ENCODE peak calls at places on chromosomes 3 and 15, in six cellular contexts. L is dorsolateral prefrontal cortex, C is AG04449, Q is mesothelial cell of epicardium, F is tibial artery, Z is type B pancreatic cell. O is an unnamed sample.

GRCh38 chr3:89227634-89228033 is 120.2 kb downstream of the EPHA3 start:
- DNase-seq in F (no peak), Z (no peak), L (no peak), Q (no peak), C (no peak), O (no peak)

GRCh38 chr3:115251509-115251908 is 104.4 kb upstream of the ZBTB20 start:
- DNase-seq in F (no peak), Q (no peak), Z (no peak), L (no peak), C (no peak), O (no peak)

GRCh38 chr15:82709081-82709420 is 624 bp downstream of the AP3B2 start:
- DNase-seq in C (no peak), Q (no peak), Z (no peak), F (no peak), L (peak; percentile 35), O (peak; percentile 3)

GRCh38 chr15:83767786-83768185 is 113.9 kb downstream of the ADAMTSL3 start:
- DNase-seq in L (no peak), Z (no peak), F (no peak), C (no peak), Q (no peak), O (peak; percentile 92)

GRCh38 chr3:18951333-18951732 is 197.0 kb upstream of the KCNH8 start:
- DNase-seq in F (no peak), Z (no peak), L (peak; percentile 41), C (no peak), Q (no peak), O (no peak)

GRCh38 chr3:97232635-97233034 is 418.2 kb downstream of the EPHA6 start:
- DNase-seq in C (no peak), Q (peak; percentile 24), Z (no peak), L (no peak), F (no peak), O (no peak)

GRCh38 chr3:27090265-27091041 is 278.7 kb downstream of the NEK10 start:
- DNase-seq in L (no peak), Q (no peak), F (no peak), C (no peak), Z (no peak), O (peak; percentile 33)

GRCh38 chr3:16059081-16059537 is 115.4 kb upstream of the GALNT15 start:
- DNase-seq in L (no peak), Q (no peak), C (no peak), F (no peak), Z (no peak), O (no peak)

GRCh38 chr15:71455107-71455506 is 339.8 kb downstream of the THSD4 start:
- DNase-seq in C (no peak), Q (no peak), F (no peak), L (no peak), Z (no peak), O (no peak)

GRCh38 chr15:49622561-49622960 is 1.7 kb downstream of the DTWD1 start:
- DNase-seq in C (no peak), Q (no peak), L (no peak), F (no peak), Z (no peak), O (peak; percentile 31)

DNA sequence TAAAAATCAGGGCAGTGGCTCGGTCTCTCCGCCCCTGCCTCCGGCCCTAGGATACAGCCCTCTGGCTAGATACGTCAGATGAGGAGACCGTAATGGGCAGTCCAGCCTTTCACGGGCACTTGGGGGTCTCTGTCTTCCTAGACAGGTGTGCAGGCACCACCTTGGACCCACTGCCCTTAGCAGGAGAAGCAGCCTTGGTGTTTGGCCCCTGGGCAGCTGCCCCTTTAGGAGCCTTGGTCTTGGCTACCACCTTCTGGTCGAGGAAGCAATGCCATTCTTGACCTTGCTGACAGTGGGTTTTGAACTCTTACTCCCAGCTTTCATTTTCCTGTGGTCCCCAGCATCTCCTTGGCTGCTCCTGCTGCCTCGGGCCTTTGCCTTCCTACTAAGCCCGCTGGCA is 149.7 kb upstream of the FRMD4B start:
- DNase-seq in C (no peak), Q (no peak), F (no peak), L (no peak), Z (no peak), O (no peak)
- TF ChIP-seq CTCF in C (no peak), Q (no peak), F (no peak), L (no peak), Z (no peak), O (no peak)

GRCh38 chr15:40354408-40355171 is 3.4 kb upstream of the DISP2 start:
- DNase-seq in L (peak; percentile 58), C (no peak), F (no peak), Q (no peak), Z (no peak), O (peak; percentile 66)
- TF ChIP-seq CTCF in L (peak; percentile 42), C (peak; percentile 92), F (peak; percentile 41), Q (no peak), Z (peak; percentile 56), O (peak; percentile 67)

DNA sequence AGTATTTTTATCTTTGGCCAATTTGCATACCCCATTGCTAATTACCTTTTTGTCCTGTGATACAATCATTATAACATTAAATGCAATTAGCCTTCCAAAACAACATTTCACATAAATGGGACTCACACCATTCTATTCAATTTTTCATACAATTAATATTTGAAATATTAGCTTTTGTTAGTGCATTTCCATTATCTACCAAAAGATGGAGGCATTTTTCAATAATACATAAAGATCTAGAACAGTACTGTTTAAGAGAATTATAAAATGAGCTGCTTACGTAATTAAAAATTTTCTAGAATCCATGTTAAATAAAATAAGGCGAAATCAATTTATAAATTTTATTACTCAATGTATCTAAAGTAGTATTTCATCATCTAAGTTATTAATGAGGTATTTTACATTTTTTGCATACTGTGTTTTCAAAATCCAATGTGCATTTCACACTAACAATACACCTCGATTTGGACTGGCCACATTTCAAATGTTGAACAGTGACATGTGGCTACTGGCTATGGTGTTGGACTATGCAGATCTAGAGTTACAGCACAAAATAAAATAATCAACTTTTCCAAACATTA is 74.3 kb downstream of the TJP1 start:
- DNase-seq in F (no peak), Z (no peak), C (no peak), L (no peak), Q (no peak), O (peak; percentile 59)
- TF ChIP-seq CTCF in F (peak; percentile 43), Z (peak; percentile 69), C (peak; percentile 4), L (peak; percentile 58), Q (peak; percentile 54), O (peak; percentile 43)

GRCh38 chr3:187066228-187066995 is 72.9 kb downstream of the RPL39L start:
- DNase-seq in F (no peak), Q (no peak), C (no peak), L (no peak), Z (no peak), O (peak; percentile 31)
- TF ChIP-seq CTCF in F (no peak), Q (no peak), C (peak; percentile 6), L (no peak), Z (peak; percentile 36), O (peak; percentile 6)